ENCODE peak calls at places on chromosome 16, in four cellular contexts. One of them, this sample, is unnamed.

GRCh38 chr16:69890114-69890890 is 60.8 kb upstream of the CLEC18A start:
- DNase-seq in K562: no peak
- DNase-seq in IMR-90: peak; percentile 42
- DNase-seq in astrocyte: peak; percentile 48
- DNase-seq in this sample: peak; percentile 58

GRCh38 chr16:648071-648785 is 937 bp upstream of the WDR90 start:
- DNase-seq in astrocyte: no peak
- DNase-seq in IMR-90: no peak
- DNase-seq in K562: no peak
- DNase-seq in this sample: no peak

GRCh38 chr16:55672471-55672870 is 16.7 kb downstream of the SLC6A2 start:
- DNase-seq in K562: no peak
- DNase-seq in astrocyte: no peak
- DNase-seq in IMR-90: no peak
- DNase-seq in this sample: no peak

GRCh38 chr16:63323055-63323454 is 1286.8 kb upstream of the CDH8 start:
- DNase-seq in IMR-90: no peak
- DNase-seq in astrocyte: no peak
- DNase-seq in K562: no peak
- DNase-seq in this sample: peak; percentile 2

GRCh38 chr16:9035986-9036385 is 55.5 kb upstream of the HAPSTR1 start:
- DNase-seq in IMR-90: no peak
- DNase-seq in K562: no peak
- DNase-seq in astrocyte: no peak
- DNase-seq in this sample: no peak

GRCh38 chr16:67543036-67543435 is 14.4 kb downstream of the RIPOR1 start:
- DNase-seq in K562: no peak
- DNase-seq in astrocyte: no peak
- DNase-seq in IMR-90: no peak
- DNase-seq in this sample: no peak

GRCh38 chr16:52538511-52538910 is 8.4 kb downstream of the TOX3 start:
- DNase-seq in astrocyte: no peak
- DNase-seq in IMR-90: no peak
- DNase-seq in K562: no peak
- DNase-seq in this sample: no peak

GRCh38 chr16:55324491-55325447 is 766 bp downstream of the IRX6 start:
- DNase-seq in astrocyte: no peak
- DNase-seq in K562: no peak
- DNase-seq in IMR-90: no peak
- DNase-seq in this sample: no peak

GRCh38 chr16:22373662-22374310 is 633 bp downstream of the CDR2 start:
- DNase-seq in astrocyte: no peak
- DNase-seq in IMR-90: no peak
- DNase-seq in K562: peak; percentile 46
- DNase-seq in this sample: no peak

GRCh38 chr16:50609049-50609832 is 61.0 kb downstream of the NKD1 start:
- DNase-seq in K562: no peak
- DNase-seq in IMR-90: no peak
- DNase-seq in astrocyte: no peak
- DNase-seq in this sample: no peak

DNA sequence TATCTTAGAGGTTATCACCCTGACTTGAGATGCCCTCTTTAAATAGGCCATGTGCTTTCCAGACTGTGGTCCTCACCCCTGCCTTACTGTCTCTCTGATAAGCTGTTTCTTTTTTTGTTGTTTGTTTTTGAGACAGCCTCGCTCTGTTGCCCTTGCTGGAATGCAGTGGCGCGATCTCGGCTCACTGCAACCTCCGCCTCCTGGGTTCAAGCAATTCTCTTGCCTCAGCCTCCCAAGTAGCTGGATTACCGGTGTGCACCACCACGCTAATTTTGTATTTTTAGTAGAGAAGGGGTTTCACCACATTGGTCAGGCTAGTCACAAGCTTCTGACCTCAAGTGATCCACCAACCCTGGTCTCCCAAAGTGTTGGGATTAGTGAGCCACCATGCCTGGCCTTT is 765 bp upstream of the SEPTIN12 start:
- DNase-seq in K562: no peak
- DNase-seq in IMR-90: no peak
- DNase-seq in astrocyte: no peak
- DNase-seq in this sample: no peak
- H2AFZ ChIP-seq in K562: peak overlapping the region; percentile 63
- H2AFZ ChIP-seq in IMR-90: no peak overlapping the region
- H2AFZ ChIP-seq in astrocyte: no peak overlapping the region
- H2AFZ ChIP-seq in this sample: no peak overlapping the region

GRCh38 chr16:81639348-81639747 is 139.7 kb upstream of the PLCG2 start:
- DNase-seq in K562: no peak
- DNase-seq in IMR-90: no peak
- DNase-seq in astrocyte: no peak
- DNase-seq in this sample: no peak
- H4K20me1 ChIP-seq in K562: peaks cover 2% of the 10 kb centered on the region
- H4K20me1 ChIP-seq in IMR-90: peaks cover 54% of the 10 kb centered on the region
- H4K20me1 ChIP-seq in astrocyte: peaks cover 81% of the 10 kb centered on the region
- H4K20me1 ChIP-seq in this sample: no peaks in the 10 kb centered on the region

GRCh38 chr16:87490091-87490798 is 2.6 kb downstream of the ZCCHC14 start:
- DNase-seq in IMR-90: no peak
- DNase-seq in K562: peak; percentile 30
- DNase-seq in astrocyte: no peak
- DNase-seq in this sample: peak; percentile 18

GRCh38 chr16:87495578-87495977 is 2.8 kb upstream of the ZCCHC14 start:
- DNase-seq in IMR-90: no peak
- DNase-seq in astrocyte: no peak
- DNase-seq in K562: no peak
- DNase-seq in this sample: no peak

GRCh38 chr16:87489434-87490045 is 3.3 kb downstream of the ZCCHC14 start:
- DNase-seq in K562: no peak
- DNase-seq in astrocyte: no peak
- DNase-seq in IMR-90: no peak
- DNase-seq in this sample: no peak

GRCh38 chr16:87492721-87493554 is at the start of gene ZCCHC14:
- DNase-seq in K562: peak; percentile 99
- DNase-seq in IMR-90: peak; percentile 98
- DNase-seq in astrocyte: peak; percentile 96
- DNase-seq in this sample: peak; percentile 99

DNA sequence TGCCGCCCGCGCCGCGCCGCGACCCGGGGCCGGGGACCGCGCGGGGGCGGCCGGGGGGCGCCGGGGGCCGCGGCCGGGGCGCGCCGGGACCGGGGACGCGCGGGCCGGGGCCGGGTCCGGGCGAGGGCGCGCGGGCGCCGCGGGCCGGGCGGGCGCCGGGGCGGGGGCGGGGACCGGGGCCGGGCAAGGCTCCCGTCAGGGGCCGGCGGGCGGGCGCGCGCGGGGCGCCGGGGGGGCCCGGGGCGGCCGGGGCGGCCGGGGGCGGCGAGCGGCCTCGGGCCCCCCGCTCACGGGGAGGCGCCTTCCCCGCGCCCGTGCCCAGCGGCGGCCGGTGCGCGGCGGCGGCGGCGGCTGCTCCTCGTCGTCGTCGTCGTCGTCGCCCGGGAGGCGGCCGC is 586 bp downstream of the ZCCHC14 start:
- DNase-seq in K562: no peak
- DNase-seq in IMR-90: no peak
- DNase-seq in astrocyte: no peak
- DNase-seq in this sample: no peak
- H3K4me3 ChIP-seq in K562: peak overlapping the region; percentile 53
- H3K4me3 ChIP-seq in IMR-90: peak overlapping the region; percentile 67
- H3K4me3 ChIP-seq in astrocyte: peak overlapping the region; percentile 63
- H3K4me3 ChIP-seq in this sample: no peak overlapping the region

DNA sequence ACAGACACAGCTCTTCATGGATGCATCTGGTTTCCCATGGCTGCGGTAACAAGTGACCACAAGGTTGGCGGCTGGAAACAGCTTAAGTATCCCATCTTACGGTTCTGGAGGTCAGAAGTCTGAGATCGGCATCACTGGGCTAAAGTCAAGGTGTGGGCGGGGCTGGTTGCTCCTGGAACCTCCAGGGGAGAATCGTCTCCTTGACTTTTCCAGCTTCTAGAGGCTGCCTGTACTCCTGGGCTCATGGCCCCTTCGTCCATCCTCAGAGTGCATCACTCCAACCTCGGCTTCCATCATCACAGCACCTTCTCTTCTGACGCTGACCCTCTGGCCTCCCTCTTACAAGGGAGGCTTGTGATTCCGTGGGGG is 12.9 kb upstream of the CRISPLD2 start:
- DNase-seq in astrocyte: no peak
- DNase-seq in K562: no peak
- DNase-seq in IMR-90: no peak
- DNase-seq in this sample: no peak
- H2AFZ ChIP-seq in astrocyte: peak overlapping the region; percentile 68
- H2AFZ ChIP-seq in K562: peak overlapping the region; percentile 91
- H2AFZ ChIP-seq in IMR-90: peak overlapping the region; percentile 98
- H2AFZ ChIP-seq in this sample: no peak overlapping the region

GRCh38 chr16:2148714-2149629 is 547 bp downstream of the RAB26 start:
- DNase-seq in K562: peak; percentile 58
- DNase-seq in astrocyte: no peak
- DNase-seq in IMR-90: no peak
- DNase-seq in this sample: peak; percentile 23

GRCh38 chr16:2147378-2147777 is 1.0 kb upstream of the RAB26 start:
- DNase-seq in K562: no peak
- DNase-seq in astrocyte: no peak
- DNase-seq in IMR-90: no peak
- DNase-seq in this sample: no peak

GRCh38 chr16:2149630-2150417 is 1.4 kb downstream of the RAB26 start:
- DNase-seq in K562: peak; percentile 58
- DNase-seq in IMR-90: no peak
- DNase-seq in astrocyte: no peak
- DNase-seq in this sample: no peak

GRCh38 chr16:2146739-2147138 is 1.7 kb upstream of the RAB26 start:
- DNase-seq in IMR-90: no peak
- DNase-seq in astrocyte: no peak
- DNase-seq in K562: no peak
- DNase-seq in this sample: no peak

DNA sequence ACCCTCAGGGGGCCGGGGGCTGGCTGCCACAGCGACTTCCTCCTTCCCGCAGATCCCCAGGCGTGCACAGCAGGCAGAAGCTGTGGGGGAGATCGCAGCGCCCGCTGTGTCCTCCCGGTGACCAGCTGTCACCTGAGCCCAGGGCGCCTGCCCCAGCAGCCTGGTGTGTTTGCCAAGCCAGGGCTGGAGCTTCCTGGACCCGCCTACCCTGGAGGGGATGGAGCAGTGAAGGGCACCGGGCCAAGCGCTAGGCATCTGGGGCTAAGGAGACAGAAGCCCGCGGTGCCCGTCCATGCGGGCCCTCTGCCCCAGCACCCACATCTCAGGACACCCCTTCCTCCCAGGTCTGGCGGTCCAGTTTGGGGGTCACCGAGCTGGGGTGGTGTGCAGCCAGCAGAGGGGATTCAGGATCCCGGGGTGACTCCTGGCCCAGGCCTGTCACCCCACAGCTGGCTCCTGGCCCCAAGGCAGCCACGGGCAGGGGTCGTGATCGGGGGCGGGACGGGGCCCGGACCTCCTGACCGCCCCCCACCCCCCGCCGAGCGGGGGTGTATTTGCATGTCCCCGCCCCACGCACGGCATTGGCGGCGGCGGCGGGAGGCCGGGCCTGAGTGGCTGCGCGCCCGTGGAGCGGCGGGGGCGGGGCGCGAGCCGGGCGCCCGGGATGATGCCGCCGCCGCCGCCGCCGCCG is at the start of gene RAB26:
- DNase-seq in IMR-90: peak; percentile 33
- DNase-seq in K562: peak; percentile 81
- DNase-seq in astrocyte: no peak
- DNase-seq in this sample: peak; percentile 52
- H4K20me1 ChIP-seq in IMR-90: peaks cover 55% of the 10 kb centered on the region
- H4K20me1 ChIP-seq in K562: peaks cover 35% of the 10 kb centered on the region
- H4K20me1 ChIP-seq in astrocyte: peaks cover 62% of the 10 kb centered on the region
- H4K20me1 ChIP-seq in this sample: peaks cover 3% of the 10 kb centered on the region

DNA sequence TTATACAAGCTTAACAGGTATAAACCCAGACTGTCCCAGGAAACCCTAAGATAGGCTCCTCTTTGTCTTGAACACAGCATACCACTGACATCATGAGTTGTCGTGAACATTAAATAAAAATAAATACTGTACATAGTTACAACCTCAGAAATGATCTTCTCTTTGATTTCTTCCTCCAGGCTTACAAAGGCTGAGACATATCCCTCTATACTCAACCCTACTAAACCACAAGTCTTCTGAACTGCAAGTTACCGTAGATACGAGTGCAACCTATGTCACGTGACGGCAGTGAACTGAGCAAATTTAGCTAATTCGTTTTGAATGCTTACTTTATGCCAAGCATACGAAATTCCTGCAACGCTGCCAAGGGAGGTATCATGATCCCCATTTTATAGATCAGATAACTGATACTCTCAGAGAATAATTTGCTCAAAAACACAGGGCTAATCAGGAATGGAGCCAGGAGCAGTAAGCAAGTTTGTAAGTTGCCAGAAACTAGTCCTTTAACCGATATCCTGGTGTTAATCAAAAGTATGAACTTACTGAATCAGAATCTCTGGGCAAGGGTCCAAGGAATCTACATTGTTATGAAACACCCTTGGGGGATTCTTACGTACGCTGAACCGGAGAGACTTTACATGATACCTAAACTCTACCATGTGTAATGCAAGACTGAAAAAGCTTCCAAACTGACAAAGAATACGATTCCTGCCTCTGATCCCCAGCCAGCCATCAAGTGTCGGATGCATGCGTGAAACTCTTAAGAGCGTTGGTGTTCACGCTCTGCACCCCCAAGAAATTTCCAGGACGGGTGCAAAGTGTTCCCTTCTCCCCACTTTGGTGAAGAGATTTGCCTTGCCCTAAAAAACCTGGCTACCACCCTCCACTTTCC is 106.2 kb downstream of the XYLT1 start:
- DNase-seq in K562: no peak
- DNase-seq in astrocyte: peak; percentile 96
- DNase-seq in IMR-90: peak; percentile 94
- DNase-seq in this sample: peak; percentile 96
- H3K4me3 ChIP-seq in K562: no peak overlapping the region
- H3K4me3 ChIP-seq in astrocyte: no peak overlapping the region
- H3K4me3 ChIP-seq in IMR-90: no peak overlapping the region
- H3K4me3 ChIP-seq in this sample: no peak overlapping the region

GRCh38 chr16:90083139-90083538 is 6.0 kb upstream of the PRDM7 start:
- DNase-seq in IMR-90: no peak
- DNase-seq in astrocyte: no peak
- DNase-seq in K562: no peak
- DNase-seq in this sample: no peak

GRCh38 chr16:90081606-90081970 is 4.5 kb upstream of the PRDM7 start:
- DNase-seq in K562: no peak
- DNase-seq in astrocyte: no peak
- DNase-seq in IMR-90: no peak
- DNase-seq in this sample: no peak

GRCh38 chr16:90077240-90077756 is at the start of gene PRDM7:
- DNase-seq in IMR-90: peak; percentile 94
- DNase-seq in K562: peak; percentile 98
- DNase-seq in astrocyte: peak; percentile 83
- DNase-seq in this sample: peak; percentile 94

GRCh38 chr16:90078594-90078895 is 1.4 kb upstream of the PRDM7 start:
- DNase-seq in IMR-90: no peak
- DNase-seq in astrocyte: no peak
- DNase-seq in K562: no peak
- DNase-seq in this sample: no peak

GRCh38 chr16:90077757-90078593 is 844 bp upstream of the PRDM7 start:
- DNase-seq in astrocyte: peak; percentile 26
- DNase-seq in IMR-90: peak; percentile 42
- DNase-seq in K562: peak; percentile 56
- DNase-seq in this sample: peak; percentile 42
- H2AFZ ChIP-seq in astrocyte: peak overlapping the region; percentile 87
- H2AFZ ChIP-seq in IMR-90: peak overlapping the region; percentile 91
- H2AFZ ChIP-seq in K562: peak overlapping the region; percentile 97
- H2AFZ ChIP-seq in this sample: peak overlapping the region; percentile 49